ENCODE peak calls at places on chromosomes 13 and 19, in five cellular contexts. One of them, this sample, is unnamed.

GRCh38 chr13:80116107-80116506 is 224.8 kb downstream of the SPRY2 start:
- DNase-seq in transverse colon: no peak
- DNase-seq in SK-N-SH: no peak
- DNase-seq in GM23338: no peak
- DNase-seq in spleen: no peak
- DNase-seq in this sample: no peak

GRCh38 chr13:36069881-36070366 is 61.3 kb downstream of the DCLK1 start:
- DNase-seq in transverse colon: no peak
- DNase-seq in GM23338: no peak
- DNase-seq in spleen: no peak
- DNase-seq in SK-N-SH: no peak
- DNase-seq in this sample: no peak

GRCh38 chr13:105778196-105778595 is 757.3 kb downstream of the EFNB2 start:
- DNase-seq in transverse colon: no peak
- DNase-seq in GM23338: no peak
- DNase-seq in SK-N-SH: no peak
- DNase-seq in spleen: no peak
- DNase-seq in this sample: no peak

GRCh38 chr19:45641274-45642105 is 2.3 kb upstream of the EML2 start:
- DNase-seq in GM23338: peak; percentile 100
- DNase-seq in SK-N-SH: no peak
- DNase-seq in transverse colon: peak; percentile 94
- DNase-seq in spleen: peak; percentile 92
- DNase-seq in this sample: peak; percentile 95

GRCh38 chr19:54164369-54165068 is 5.0 kb upstream of the LENG1 start:
- DNase-seq in transverse colon: peak; percentile 95
- DNase-seq in SK-N-SH: no peak
- DNase-seq in GM23338: peak; percentile 97
- DNase-seq in spleen: no peak
- DNase-seq in this sample: no peak

GRCh38 chr19:33292595-33293254 is 9.6 kb downstream of the CEBPA start:
- DNase-seq in SK-N-SH: no peak
- DNase-seq in GM23338: no peak
- DNase-seq in spleen: peak; percentile 77
- DNase-seq in transverse colon: peak; percentile 78
- DNase-seq in this sample: no peak

GRCh38 chr13:45179428-45179827 is 21.4 kb downstream of the KCTD4 start:
- DNase-seq in SK-N-SH: no peak
- DNase-seq in transverse colon: no peak
- DNase-seq in GM23338: no peak
- DNase-seq in spleen: no peak
- DNase-seq in this sample: no peak

GRCh38 chr19:582497-583197 is 7.0 kb upstream of the HCN2 start:
- DNase-seq in spleen: no peak
- DNase-seq in GM23338: peak; percentile 39
- DNase-seq in SK-N-SH: no peak
- DNase-seq in transverse colon: no peak
- DNase-seq in this sample: no peak

GRCh38 chr19:44869728-44870470 is 21.2 kb upstream of the TOMM40 start:
- DNase-seq in GM23338: no peak
- DNase-seq in spleen: no peak
- DNase-seq in transverse colon: peak; percentile 62
- DNase-seq in SK-N-SH: no peak
- DNase-seq in this sample: no peak

GRCh38 chr19:56837492-56837891 is 3.0 kb downstream of the PEG3 start:
- DNase-seq in GM23338: no peak
- DNase-seq in spleen: peak; percentile 79
- DNase-seq in transverse colon: peak; percentile 22
- DNase-seq in SK-N-SH: peak; percentile 68
- DNase-seq in this sample: peak; percentile 70

GRCh38 chr13:82011355-82011754 is 1670.4 kb upstream of the SPRY2 start:
- DNase-seq in transverse colon: no peak
- DNase-seq in GM23338: peak; percentile 74
- DNase-seq in SK-N-SH: no peak
- DNase-seq in spleen: no peak
- DNase-seq in this sample: no peak

GRCh38 chr19:43940719-43941118 is 5.6 kb upstream of the ZNF45 start:
- DNase-seq in GM23338: no peak
- DNase-seq in spleen: no peak
- DNase-seq in transverse colon: no peak
- DNase-seq in SK-N-SH: no peak
- DNase-seq in this sample: no peak

GRCh38 chr13:36231236-36231635 is 16.9 kb upstream of the SOHLH2 start:
- DNase-seq in GM23338: no peak
- DNase-seq in spleen: no peak
- DNase-seq in SK-N-SH: no peak
- DNase-seq in transverse colon: no peak
- DNase-seq in this sample: no peak

GRCh38 chr19:14412436-14413071 is 6.6 kb downstream of the DDX39A start:
- DNase-seq in SK-N-SH: no peak
- DNase-seq in transverse colon: no peak
- DNase-seq in spleen: no peak
- DNase-seq in GM23338: no peak
- DNase-seq in this sample: no peak

GRCh38 chr19:14410775-14411134 is 8.4 kb downstream of the DDX39A start:
- DNase-seq in SK-N-SH: no peak
- DNase-seq in transverse colon: no peak
- DNase-seq in GM23338: no peak
- DNase-seq in spleen: peak; percentile 81
- DNase-seq in this sample: no peak

GRCh38 chr19:14411161-14411560 is 8.0 kb downstream of the DDX39A start:
- DNase-seq in SK-N-SH: no peak
- DNase-seq in spleen: no peak
- DNase-seq in GM23338: no peak
- DNase-seq in transverse colon: no peak
- DNase-seq in this sample: no peak

GRCh38 chr19:14413765-14414171 is 5.4 kb downstream of the DDX39A start:
- DNase-seq in GM23338: no peak
- DNase-seq in spleen: no peak
- DNase-seq in SK-N-SH: peak; percentile 73
- DNase-seq in transverse colon: no peak
- DNase-seq in this sample: no peak

GRCh38 chr19:14413355-14413754 is 5.8 kb downstream of the DDX39A start:
- DNase-seq in spleen: no peak
- DNase-seq in GM23338: no peak
- DNase-seq in transverse colon: no peak
- DNase-seq in SK-N-SH: no peak
- DNase-seq in this sample: no peak
- TF ChIP-seq POLR2AphosphoS5 in spleen: no peak
- TF ChIP-seq POLR2AphosphoS5 in GM23338: no peak
- TF ChIP-seq POLR2AphosphoS5 in transverse colon: no peak
- TF ChIP-seq POLR2AphosphoS5 in SK-N-SH: no peak
- TF ChIP-seq POLR2AphosphoS5 in this sample: no peak

GRCh38 chr19:46903458-46903857 is 42.7 kb downstream of the ARHGAP35 start:
- DNase-seq in GM23338: no peak
- DNase-seq in spleen: no peak
- DNase-seq in SK-N-SH: no peak
- DNase-seq in transverse colon: no peak
- DNase-seq in this sample: no peak

GRCh38 chr19:46900341-46900740 is 39.5 kb downstream of the ARHGAP35 start:
- DNase-seq in SK-N-SH: no peak
- DNase-seq in spleen: no peak
- DNase-seq in GM23338: no peak
- DNase-seq in transverse colon: no peak
- DNase-seq in this sample: no peak

GRCh38 chr19:46904114-46905060 is 43.6 kb downstream of the ARHGAP35 start:
- DNase-seq in spleen: no peak
- DNase-seq in transverse colon: no peak
- DNase-seq in SK-N-SH: peak; percentile 42
- DNase-seq in GM23338: peak; percentile 47
- DNase-seq in this sample: no peak

GRCh38 chr19:46901701-46902401 is 41.1 kb downstream of the ARHGAP35 start:
- DNase-seq in SK-N-SH: no peak
- DNase-seq in transverse colon: no peak
- DNase-seq in spleen: no peak
- DNase-seq in GM23338: no peak
- DNase-seq in this sample: no peak

GRCh38 chr19:46902402-46902766 is 41.6 kb downstream of the ARHGAP35 start:
- DNase-seq in transverse colon: no peak
- DNase-seq in SK-N-SH: no peak
- DNase-seq in GM23338: peak; percentile 40
- DNase-seq in spleen: no peak
- DNase-seq in this sample: peak; percentile 55
- H3K4me1 ChIP-seq in transverse colon: peaks cover 18% of the 10 kb centered on the region
- H3K4me1 ChIP-seq in SK-N-SH: peaks cover 52% of the 10 kb centered on the region
- H3K4me1 ChIP-seq in GM23338: peaks cover 24% of the 10 kb centered on the region
- H3K4me1 ChIP-seq in spleen: peaks cover 18% of the 10 kb centered on the region
- H3K4me1 ChIP-seq in this sample: peaks cover 3% of the 10 kb centered on the region

GRCh38 chr19:16340654-16341053 is 16.0 kb downstream of the KLF2 start:
- DNase-seq in transverse colon: no peak
- DNase-seq in spleen: no peak
- DNase-seq in SK-N-SH: no peak
- DNase-seq in GM23338: no peak
- DNase-seq in this sample: no peak

GRCh38 chr19:16340092-16340491 is 15.5 kb downstream of the KLF2 start:
- DNase-seq in spleen: no peak
- DNase-seq in SK-N-SH: no peak
- DNase-seq in GM23338: no peak
- DNase-seq in transverse colon: no peak
- DNase-seq in this sample: no peak

GRCh38 chr19:16339361-16339725 is 14.7 kb downstream of the KLF2 start:
- DNase-seq in GM23338: no peak
- DNase-seq in transverse colon: no peak
- DNase-seq in SK-N-SH: no peak
- DNase-seq in spleen: no peak
- DNase-seq in this sample: no peak

GRCh38 chr19:16343156-16343555 is 18.5 kb downstream of the KLF2 start:
- DNase-seq in SK-N-SH: no peak
- DNase-seq in GM23338: no peak
- DNase-seq in spleen: no peak
- DNase-seq in transverse colon: no peak
- DNase-seq in this sample: no peak

GRCh38 chr19:16342002-16342715 is 17.5 kb downstream of the KLF2 start:
- DNase-seq in GM23338: no peak
- DNase-seq in spleen: no peak
- DNase-seq in transverse colon: peak; percentile 42
- DNase-seq in SK-N-SH: no peak
- DNase-seq in this sample: no peak
- TF ChIP-seq POLR2AphosphoS5 in GM23338: no peak
- TF ChIP-seq POLR2AphosphoS5 in spleen: peak; percentile 43
- TF ChIP-seq POLR2AphosphoS5 in transverse colon: peak; percentile 40
- TF ChIP-seq POLR2AphosphoS5 in SK-N-SH: no peak
- TF ChIP-seq POLR2AphosphoS5 in this sample: no peak

GRCh38 chr19:55549500-55550320 is 4.4 kb upstream of the SBK3 start:
- DNase-seq in SK-N-SH: no peak
- DNase-seq in transverse colon: peak; percentile 19
- DNase-seq in GM23338: peak; percentile 83
- DNase-seq in spleen: no peak
- DNase-seq in this sample: no peak

GRCh38 chr19:55544776-55545439 is 435 bp downstream of the SBK3 start:
- DNase-seq in transverse colon: no peak
- DNase-seq in spleen: no peak
- DNase-seq in GM23338: no peak
- DNase-seq in SK-N-SH: no peak
- DNase-seq in this sample: no peak

GRCh38 chr19:55545443-55545842 is at the start of gene SBK3:
- DNase-seq in SK-N-SH: no peak
- DNase-seq in spleen: no peak
- DNase-seq in transverse colon: no peak
- DNase-seq in GM23338: no peak
- DNase-seq in this sample: no peak

GRCh38 chr19:55545913-55546495 is 661 bp upstream of the SBK3 start:
- DNase-seq in SK-N-SH: no peak
- DNase-seq in spleen: no peak
- DNase-seq in GM23338: no peak
- DNase-seq in transverse colon: no peak
- DNase-seq in this sample: no peak

GRCh38 chr19:55546822-55547614 is 1.7 kb upstream of the SBK3 start:
- DNase-seq in transverse colon: peak; percentile 55
- DNase-seq in spleen: no peak
- DNase-seq in GM23338: peak; percentile 46
- DNase-seq in SK-N-SH: no peak
- DNase-seq in this sample: peak; percentile 69
- H3K4me1 ChIP-seq in transverse colon: peaks cover 10% of the 10 kb centered on the region
- H3K4me1 ChIP-seq in spleen: no peaks in the 10 kb centered on the region
- H3K4me1 ChIP-seq in GM23338: no peaks in the 10 kb centered on the region
- H3K4me1 ChIP-seq in SK-N-SH: peaks cover 28% of the 10 kb centered on the region
- H3K4me1 ChIP-seq in this sample: no peaks in the 10 kb centered on the region

GRCh38 chr19:38122402-38123093 is 101.5 kb downstream of the DPF1 start:
- DNase-seq in transverse colon: no peak
- DNase-seq in GM23338: no peak
- DNase-seq in SK-N-SH: no peak
- DNase-seq in spleen: no peak
- DNase-seq in this sample: no peak
- TF ChIP-seq POLR2AphosphoS5 in transverse colon: no peak
- TF ChIP-seq POLR2AphosphoS5 in GM23338: no peak
- TF ChIP-seq POLR2AphosphoS5 in SK-N-SH: no peak
- TF ChIP-seq POLR2AphosphoS5 in spleen: no peak
- TF ChIP-seq POLR2AphosphoS5 in this sample: no peak

DNA sequence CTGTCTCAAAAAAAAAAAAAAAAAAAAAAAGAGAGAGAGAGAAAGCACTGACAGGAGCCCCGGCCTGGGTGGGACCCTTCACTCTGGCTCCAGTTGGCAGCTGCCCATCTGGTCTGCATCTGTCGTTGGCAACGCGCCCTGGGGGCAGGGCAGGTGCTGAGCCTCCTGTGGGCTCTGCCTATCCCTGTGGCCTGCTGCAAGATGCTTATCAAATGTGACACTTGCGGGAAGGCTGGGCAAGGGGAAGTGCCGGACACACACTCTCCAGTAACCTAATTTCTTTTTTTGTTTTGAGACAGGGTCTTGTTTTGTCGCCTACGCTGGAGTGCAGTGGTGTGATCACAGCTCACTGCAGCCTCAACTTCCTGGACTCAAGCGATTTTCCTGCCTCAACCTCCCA is 10.7 kb upstream of the KPTN start:
- DNase-seq in spleen: no peak
- DNase-seq in transverse colon: no peak
- DNase-seq in GM23338: no peak
- DNase-seq in SK-N-SH: peak; percentile 98
- DNase-seq in this sample: no peak
- H3K4me1 ChIP-seq in spleen: no peaks in the 10 kb centered on the region
- H3K4me1 ChIP-seq in transverse colon: no peaks in the 10 kb centered on the region
- H3K4me1 ChIP-seq in GM23338: peaks cover 4% of the 10 kb centered on the region
- H3K4me1 ChIP-seq in SK-N-SH: no peaks in the 10 kb centered on the region
- H3K4me1 ChIP-seq in this sample: peaks cover 8% of the 10 kb centered on the region